ENCODE peak calls at places on chromosomes 13 and 19, in eight cellular contexts. One of them, this sample, is unnamed.

GRCh38 chr13:66657165-66657895 is 572.8 kb downstream of the PCDH9 start:
- DNase-seq in astrocyte: peak; percentile 99
- DNase-seq in heart right ventricle: peak; percentile 44
- DNase-seq in right lobe of liver: no peak
- DNase-seq in effector memory CD4-positive, alpha-beta T cell: no peak
- DNase-seq in CD8-positive, alpha-beta memory T cell: no peak
- DNase-seq in SK-N-SH: peak; percentile 28
- DNase-seq in neuronal stem cell: no peak
- DNase-seq in this sample: peak; percentile 53

GRCh38 chr19:46426035-46426505 is 2.7 kb downstream of the PNMA8C start:
- DNase-seq in astrocyte: no peak
- DNase-seq in heart right ventricle: no peak
- DNase-seq in right lobe of liver: no peak
- DNase-seq in effector memory CD4-positive, alpha-beta T cell: no peak
- DNase-seq in CD8-positive, alpha-beta memory T cell: no peak
- DNase-seq in SK-N-SH: no peak
- DNase-seq in neuronal stem cell: no peak
- DNase-seq in this sample: no peak

GRCh38 chr13:23752111-23753001 is 136.8 kb downstream of the MIPEP start:
- DNase-seq in astrocyte: no peak
- DNase-seq in heart right ventricle: no peak
- DNase-seq in right lobe of liver: no peak
- DNase-seq in effector memory CD4-positive, alpha-beta T cell: no peak
- DNase-seq in CD8-positive, alpha-beta memory T cell: no peak
- DNase-seq in SK-N-SH: no peak
- DNase-seq in neuronal stem cell: no peak
- DNase-seq in this sample: no peak

GRCh38 chr19:33098023-33098652 is 17.2 kb downstream of the GPATCH1 start:
- DNase-seq in astrocyte: no peak
- DNase-seq in heart right ventricle: no peak
- DNase-seq in right lobe of liver: peak; percentile 80
- DNase-seq in effector memory CD4-positive, alpha-beta T cell: no peak
- DNase-seq in CD8-positive, alpha-beta memory T cell: no peak
- DNase-seq in SK-N-SH: no peak
- DNase-seq in neuronal stem cell: no peak
- DNase-seq in this sample: no peak

GRCh38 chr13:45321230-45321629 is 19.8 kb downstream of the TPT1 start:
- DNase-seq in astrocyte: no peak
- DNase-seq in heart right ventricle: no peak
- DNase-seq in right lobe of liver: no peak
- DNase-seq in effector memory CD4-positive, alpha-beta T cell: no peak
- DNase-seq in CD8-positive, alpha-beta memory T cell: no peak
- DNase-seq in SK-N-SH: no peak
- DNase-seq in neuronal stem cell: no peak
- DNase-seq in this sample: peak; percentile 67

GRCh38 chr19:50361290-50362029 is 4.0 kb downstream of the NAPSA start:
- DNase-seq in astrocyte: no peak
- DNase-seq in heart right ventricle: no peak
- DNase-seq in right lobe of liver: peak; percentile 23
- DNase-seq in effector memory CD4-positive, alpha-beta T cell: no peak
- DNase-seq in CD8-positive, alpha-beta memory T cell: no peak
- DNase-seq in SK-N-SH: no peak
- DNase-seq in neuronal stem cell: no peak
- DNase-seq in this sample: peak; percentile 78

GRCh38 chr13:95231393-95231792 is 69.9 kb downstream of the ABCC4 start:
- DNase-seq in astrocyte: no peak
- DNase-seq in heart right ventricle: no peak
- DNase-seq in right lobe of liver: no peak
- DNase-seq in effector memory CD4-positive, alpha-beta T cell: no peak
- DNase-seq in CD8-positive, alpha-beta memory T cell: no peak
- DNase-seq in SK-N-SH: no peak
- DNase-seq in neuronal stem cell: no peak
- DNase-seq in this sample: no peak

GRCh38 chr19:45469132-45469834 is 1.5 kb downstream of the FOSB start:
- DNase-seq in astrocyte: peak; percentile 81
- DNase-seq in heart right ventricle: peak; percentile 94
- DNase-seq in right lobe of liver: peak; percentile 92
- DNase-seq in effector memory CD4-positive, alpha-beta T cell: peak; percentile 62
- DNase-seq in CD8-positive, alpha-beta memory T cell: peak; percentile 93
- DNase-seq in SK-N-SH: peak; percentile 92
- DNase-seq in neuronal stem cell: peak; percentile 95
- DNase-seq in this sample: peak; percentile 96

GRCh38 chr19:38743394-38744297 is 628 bp downstream of the CAPN12 start:
- DNase-seq in astrocyte: no peak
- DNase-seq in heart right ventricle: no peak
- DNase-seq in right lobe of liver: no peak
- DNase-seq in effector memory CD4-positive, alpha-beta T cell: no peak
- DNase-seq in CD8-positive, alpha-beta memory T cell: no peak
- DNase-seq in SK-N-SH: peak; percentile 14
- DNase-seq in neuronal stem cell: no peak
- DNase-seq in this sample: peak; percentile 45

GRCh38 chr19:17389957-17390664 is 3.9 kb downstream of the CCDC194 start:
- DNase-seq in astrocyte: no peak
- DNase-seq in heart right ventricle: no peak
- DNase-seq in right lobe of liver: no peak
- DNase-seq in effector memory CD4-positive, alpha-beta T cell: no peak
- DNase-seq in CD8-positive, alpha-beta memory T cell: no peak
- DNase-seq in SK-N-SH: no peak
- DNase-seq in neuronal stem cell: no peak
- DNase-seq in this sample: no peak

GRCh38 chr13:77789386-77789785 is 91.9 kb downstream of the SLAIN1 start:
- DNase-seq in astrocyte: no peak
- DNase-seq in heart right ventricle: no peak
- DNase-seq in right lobe of liver: no peak
- DNase-seq in effector memory CD4-positive, alpha-beta T cell: no peak
- DNase-seq in CD8-positive, alpha-beta memory T cell: no peak
- DNase-seq in SK-N-SH: no peak
- DNase-seq in neuronal stem cell: no peak
- DNase-seq in this sample: no peak

GRCh38 chr19:48963371-48964204 is 1.5 kb upstream of the FTL start:
- DNase-seq in astrocyte: peak; percentile 51
- DNase-seq in heart right ventricle: peak; percentile 78
- DNase-seq in right lobe of liver: peak; percentile 93
- DNase-seq in effector memory CD4-positive, alpha-beta T cell: peak; percentile 36
- DNase-seq in CD8-positive, alpha-beta memory T cell: no peak
- DNase-seq in SK-N-SH: no peak
- DNase-seq in neuronal stem cell: peak; percentile 48
- DNase-seq in this sample: peak; percentile 83

GRCh38 chr19:5166262-5166661 is 174.3 kb downstream of the PTPRS start:
- DNase-seq in astrocyte: peak; percentile 67
- DNase-seq in heart right ventricle: no peak
- DNase-seq in right lobe of liver: no peak
- DNase-seq in effector memory CD4-positive, alpha-beta T cell: no peak
- DNase-seq in CD8-positive, alpha-beta memory T cell: no peak
- DNase-seq in SK-N-SH: no peak
- DNase-seq in neuronal stem cell: no peak
- DNase-seq in this sample: no peak

GRCh38 chr19:590396-590745 is 690 bp downstream of the HCN2 start:
- DNase-seq in astrocyte: no peak
- DNase-seq in heart right ventricle: no peak
- DNase-seq in right lobe of liver: no peak
- DNase-seq in effector memory CD4-positive, alpha-beta T cell: no peak
- DNase-seq in CD8-positive, alpha-beta memory T cell: no peak
- DNase-seq in SK-N-SH: peak; percentile 68
- DNase-seq in neuronal stem cell: no peak
- DNase-seq in this sample: no peak

GRCh38 chr19:12331211-12331941 is 2.1 kb downstream of the ZNF563 start:
- DNase-seq in astrocyte: no peak
- DNase-seq in heart right ventricle: no peak
- DNase-seq in right lobe of liver: peak; percentile 90
- DNase-seq in effector memory CD4-positive, alpha-beta T cell: peak; percentile 12
- DNase-seq in CD8-positive, alpha-beta memory T cell: peak; percentile 3
- DNase-seq in SK-N-SH: no peak
- DNase-seq in neuronal stem cell: no peak
- DNase-seq in this sample: no peak

GRCh38 chr13:90968510-90968909 is 379.0 kb upstream of the MIR17HG start:
- DNase-seq in astrocyte: no peak
- DNase-seq in heart right ventricle: no peak
- DNase-seq in right lobe of liver: no peak
- DNase-seq in effector memory CD4-positive, alpha-beta T cell: no peak
- DNase-seq in CD8-positive, alpha-beta memory T cell: no peak
- DNase-seq in SK-N-SH: peak; percentile 38
- DNase-seq in neuronal stem cell: peak; percentile 5
- DNase-seq in this sample: no peak

GRCh38 chr13:110716235-110716505 is 2.7 kb downstream of the ING1 start:
- DNase-seq in astrocyte: no peak
- DNase-seq in heart right ventricle: peak; percentile 37
- DNase-seq in right lobe of liver: peak; percentile 89
- DNase-seq in effector memory CD4-positive, alpha-beta T cell: no peak
- DNase-seq in CD8-positive, alpha-beta memory T cell: peak; percentile 4
- DNase-seq in SK-N-SH: no peak
- DNase-seq in neuronal stem cell: no peak
- DNase-seq in this sample: peak; percentile 63

GRCh38 chr13:74825170-74825948 is 656.6 kb downstream of the TBC1D4 start:
- DNase-seq in astrocyte: peak; percentile 56
- DNase-seq in heart right ventricle: no peak
- DNase-seq in right lobe of liver: no peak
- DNase-seq in effector memory CD4-positive, alpha-beta T cell: no peak
- DNase-seq in CD8-positive, alpha-beta memory T cell: no peak
- DNase-seq in SK-N-SH: no peak
- DNase-seq in neuronal stem cell: peak; percentile 11
- DNase-seq in this sample: no peak

DNA sequence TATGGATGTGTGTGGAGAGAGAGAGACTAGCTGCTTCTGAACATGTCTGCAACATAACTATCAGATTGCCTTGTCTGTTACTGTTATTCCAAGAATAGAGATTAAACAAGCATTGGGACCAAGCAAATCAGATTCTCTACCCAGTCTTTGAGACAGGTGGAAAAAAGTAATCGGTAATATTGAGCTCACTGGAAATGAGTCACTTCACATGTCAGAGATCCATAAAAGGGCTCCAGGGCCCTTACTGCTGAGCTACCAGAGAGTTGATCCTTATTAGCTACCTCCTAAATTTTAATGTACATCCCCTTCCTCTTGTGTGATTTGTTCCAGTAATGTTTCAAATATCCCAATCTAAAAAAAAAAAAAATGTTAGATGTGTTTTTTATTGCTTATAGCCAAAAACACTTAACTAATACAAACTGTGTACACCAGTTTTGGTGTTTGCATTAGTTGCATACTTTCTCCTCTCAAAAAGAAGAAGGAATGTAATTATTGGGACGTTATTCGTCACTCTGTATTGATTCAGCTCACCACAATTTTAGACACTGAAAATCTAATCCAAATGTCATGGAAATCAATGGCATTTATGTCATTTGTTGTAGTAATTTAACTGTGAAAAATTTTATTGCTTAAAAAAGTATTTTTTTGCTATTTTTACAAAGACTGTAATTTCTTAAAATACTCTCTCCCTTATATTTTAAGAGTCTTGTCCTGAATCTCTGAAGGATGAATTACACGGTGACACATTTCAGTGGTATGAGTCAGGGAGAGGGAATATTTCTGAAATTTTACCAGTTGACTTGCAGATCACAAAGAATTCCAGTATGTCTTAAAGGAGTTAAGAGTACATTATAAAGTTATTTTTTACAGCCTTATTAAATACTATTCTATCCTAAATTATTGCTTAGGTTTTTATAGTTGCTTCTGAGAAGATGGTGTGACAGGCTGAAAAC is 2117.7 kb downstream of the PCDH9 start:
- DNase-seq in astrocyte: peak; percentile 53
- DNase-seq in heart right ventricle: no peak
- DNase-seq in right lobe of liver: no peak
- DNase-seq in effector memory CD4-positive, alpha-beta T cell: no peak
- DNase-seq in CD8-positive, alpha-beta memory T cell: no peak
- DNase-seq in SK-N-SH: no peak
- DNase-seq in neuronal stem cell: no peak
- DNase-seq in this sample: no peak
- H3K27ac ChIP-seq in astrocyte: peak overlapping the region; percentile 34
- H3K27ac ChIP-seq in heart right ventricle: no peak overlapping the region
- H3K27ac ChIP-seq in right lobe of liver: no peak overlapping the region
- H3K27ac ChIP-seq in effector memory CD4-positive, alpha-beta T cell: no peak overlapping the region
- H3K27ac ChIP-seq in CD8-positive, alpha-beta memory T cell: no peak overlapping the region
- H3K27ac ChIP-seq in SK-N-SH: peak overlapping the region; percentile 43
- H3K27ac ChIP-seq in neuronal stem cell: no peak overlapping the region
- H3K27ac ChIP-seq in this sample: no peak overlapping the region

GRCh38 chr19:3142938-3143337 is 7.1 kb downstream of the GNA15 start:
- DNase-seq in astrocyte: no peak
- DNase-seq in heart right ventricle: no peak
- DNase-seq in right lobe of liver: no peak
- DNase-seq in effector memory CD4-positive, alpha-beta T cell: no peak
- DNase-seq in CD8-positive, alpha-beta memory T cell: no peak
- DNase-seq in SK-N-SH: no peak
- DNase-seq in neuronal stem cell: no peak
- DNase-seq in this sample: no peak
- H3K27ac ChIP-seq in astrocyte: no peak overlapping the region
- H3K27ac ChIP-seq in heart right ventricle: no peak overlapping the region
- H3K27ac ChIP-seq in right lobe of liver: peak overlapping the region; percentile 77
- H3K27ac ChIP-seq in effector memory CD4-positive, alpha-beta T cell: no peak overlapping the region
- H3K27ac ChIP-seq in CD8-positive, alpha-beta memory T cell: no peak overlapping the region
- H3K27ac ChIP-seq in SK-N-SH: no peak overlapping the region
- H3K27ac ChIP-seq in neuronal stem cell: no peak overlapping the region
- H3K27ac ChIP-seq in this sample: peak overlapping the region; percentile 81

DNA sequence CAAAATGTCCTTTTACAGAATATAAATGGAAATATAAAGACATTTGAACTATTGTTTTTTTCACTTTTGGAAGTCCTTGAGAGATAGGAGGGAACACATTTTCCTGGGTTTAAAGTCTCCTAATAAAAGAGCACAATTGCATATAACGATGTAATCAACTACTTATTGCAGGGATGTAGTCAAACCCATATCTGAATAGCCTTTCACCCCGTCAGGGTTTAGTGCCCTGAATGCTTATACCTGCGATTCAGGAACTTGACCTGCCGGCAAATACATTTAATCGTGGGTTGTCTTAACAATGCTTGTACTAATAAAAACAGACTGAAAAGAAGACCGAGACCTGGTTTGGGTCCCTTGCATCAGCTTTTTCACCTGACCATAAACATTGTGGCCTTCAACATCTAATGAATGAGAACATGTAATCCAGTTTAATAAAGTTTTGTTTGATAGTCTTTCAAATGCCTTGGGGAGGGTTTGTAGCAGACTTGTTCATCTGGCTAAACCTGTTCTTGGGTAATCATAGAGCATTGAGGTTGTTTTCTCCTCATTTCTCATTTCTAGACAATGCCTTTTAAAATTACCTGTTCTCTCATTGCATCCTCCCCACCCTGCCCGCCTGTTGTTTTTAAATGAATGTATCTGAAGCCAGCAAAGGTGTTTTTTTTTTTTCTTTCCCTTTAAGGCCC is 7.0 kb downstream of the KLF5 start:
- DNase-seq in astrocyte: no peak
- DNase-seq in heart right ventricle: no peak
- DNase-seq in right lobe of liver: no peak
- DNase-seq in effector memory CD4-positive, alpha-beta T cell: no peak
- DNase-seq in CD8-positive, alpha-beta memory T cell: no peak
- DNase-seq in SK-N-SH: no peak
- DNase-seq in neuronal stem cell: no peak
- DNase-seq in this sample: no peak
- H3K27ac ChIP-seq in astrocyte: no peak overlapping the region
- H3K27ac ChIP-seq in heart right ventricle: no peak overlapping the region
- H3K27ac ChIP-seq in right lobe of liver: no peak overlapping the region
- H3K27ac ChIP-seq in effector memory CD4-positive, alpha-beta T cell: no peak overlapping the region
- H3K27ac ChIP-seq in CD8-positive, alpha-beta memory T cell: no peak overlapping the region
- H3K27ac ChIP-seq in SK-N-SH: no peak overlapping the region
- H3K27ac ChIP-seq in neuronal stem cell: no peak overlapping the region
- H3K27ac ChIP-seq in this sample: no peak overlapping the region

DNA sequence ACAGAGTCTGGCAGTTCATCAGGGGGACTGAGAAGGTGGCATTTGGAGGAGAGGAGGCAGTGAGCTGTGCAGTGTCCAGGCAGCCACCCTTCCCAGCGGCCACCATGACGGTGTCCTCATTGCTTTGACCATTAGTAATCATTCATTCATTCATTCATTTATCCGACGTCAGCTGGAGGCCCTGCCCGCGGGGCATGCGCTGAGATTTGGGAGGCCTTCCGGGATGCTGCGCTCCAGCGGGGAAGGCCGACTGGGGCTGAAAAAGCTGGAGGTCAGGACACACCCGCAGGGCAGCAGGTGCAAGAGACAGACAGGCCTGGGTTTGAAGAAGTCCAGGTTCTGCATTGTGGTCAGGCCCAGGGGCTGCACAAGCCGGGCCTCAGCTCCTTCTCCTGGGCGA is 8.9 kb downstream of the TTYH1 start:
- DNase-seq in astrocyte: no peak
- DNase-seq in heart right ventricle: no peak
- DNase-seq in right lobe of liver: no peak
- DNase-seq in effector memory CD4-positive, alpha-beta T cell: no peak
- DNase-seq in CD8-positive, alpha-beta memory T cell: no peak
- DNase-seq in SK-N-SH: no peak
- DNase-seq in neuronal stem cell: no peak
- DNase-seq in this sample: no peak
- H3K27ac ChIP-seq in astrocyte: no peak overlapping the region
- H3K27ac ChIP-seq in heart right ventricle: no peak overlapping the region
- H3K27ac ChIP-seq in right lobe of liver: no peak overlapping the region
- H3K27ac ChIP-seq in effector memory CD4-positive, alpha-beta T cell: no peak overlapping the region
- H3K27ac ChIP-seq in CD8-positive, alpha-beta memory T cell: no peak overlapping the region
- H3K27ac ChIP-seq in SK-N-SH: no peak overlapping the region
- H3K27ac ChIP-seq in neuronal stem cell: no peak overlapping the region
- H3K27ac ChIP-seq in this sample: no peak overlapping the region